ENCODE peak calls at places on chromosomes 1 and 21, in eight cellular contexts. W, Y, C, V, U, D, R and E are unnamed samples.

GRCh38 chr1:181139631-181140051 is 51.1 kb downstream of the IER5 start:
- DNase-seq in W (no peak), Y (peak), C (no peak), V (peak), U (no peak), D (peak), R (no peak), E (no peak)

GRCh38 chr1:168799918-168800605 is 71.1 kb upstream of the DPT start:
- DNase-seq in W (no peak), Y (no peak), C (no peak), V (no peak), U (no peak), D (no peak), R (no peak), E (no peak)

GRCh38 chr1:78619029-78619428 is 1.2 kb upstream of the IFI44L start:
- DNase-seq in W (no peak), Y (no peak), C (no peak), V (no peak), U (no peak), D (peak), R (no peak), E (no peak)

GRCh38 chr21:41786521-41786987 is 19.7 kb upstream of the RIPK4 start:
- DNase-seq in W (no peak), Y (peak), C (no peak), V (peak), U (no peak), D (no peak), R (no peak), E (no peak)

GRCh38 chr1:115476616-115477015 is 138.6 kb upstream of the NGF start:
- DNase-seq in W (peak), Y (no peak), C (no peak), V (no peak), U (no peak), D (no peak), R (no peak), E (no peak)

GRCh38 chr1:5705751-5706150 is 286.5 kb downstream of the NPHP4 start:
- DNase-seq in W (no peak), Y (no peak), C (no peak), V (no peak), U (no peak), D (no peak), R (no peak), E (no peak)

GRCh38 chr1:211775208-211775607 is 55.4 kb downstream of the LPGAT1 start:
- DNase-seq in W (no peak), Y (no peak), C (no peak), V (no peak), U (no peak), D (no peak), R (no peak), E (no peak)

GRCh38 chr1:94325379-94326302 is 88.3 kb upstream of the ARHGAP29 start:
- DNase-seq in W (no peak), Y (peak), C (no peak), V (peak), U (no peak), D (peak), R (no peak), E (no peak)

GRCh38 chr1:62437273-62437945 is 560 bp downstream of the USP1 start:
- DNase-seq in W (peak), Y (no peak), C (no peak), V (peak), U (no peak), D (peak), R (no peak), E (peak)

GRCh38 chr1:3999941-4000735 is 100.1 kb upstream of the C1orf174 start:
- DNase-seq in W (peak), Y (no peak), C (no peak), V (no peak), U (no peak), D (no peak), R (no peak), E (no peak)

GRCh38 chr1:167599839-167600581 is 30.0 kb upstream of the RCSD1 start:
- DNase-seq in W (no peak), Y (peak), C (peak), V (peak), U (peak), D (peak), R (no peak), E (peak)

GRCh38 chr1:31510304-31510703 is 66.0 kb upstream of the TINAGL1 start:
- DNase-seq in W (no peak), Y (no peak), C (no peak), V (no peak), U (no peak), D (no peak), R (no peak), E (no peak)

GRCh38 chr1:68379085-68379478 is 70.7 kb downstream of the RPE65 start:
- DNase-seq in W (no peak), Y (no peak), C (no peak), V (peak), U (no peak), D (peak), R (no peak), E (no peak)

GRCh38 chr1:205373022-205373421 is 16.3 kb upstream of the KLHDC8A start:
- DNase-seq in W (no peak), Y (peak), C (no peak), V (no peak), U (no peak), D (no peak), R (no peak), E (no peak)

GRCh38 chr21:16262109-16262508 is 532.3 kb downstream of the USP25 start:
- DNase-seq in W (no peak), Y (no peak), C (no peak), V (no peak), U (no peak), D (no peak), R (no peak), E (no peak)

GRCh38 chr1:206702803-206703202 is 18.1 kb downstream of the MAPKAPK2 start:
- DNase-seq in W (no peak), Y (no peak), C (no peak), V (peak), U (no peak), D (no peak), R (no peak), E (no peak)

GRCh38 chr1:214014730-214015129 is 27.0 kb downstream of the PROX1 start:
- DNase-seq in W (no peak), Y (no peak), C (no peak), V (no peak), U (no peak), D (no peak), R (no peak), E (no peak)

GRCh38 chr1:109425902-109426277 is 358 bp downstream of the PSMA5 start:
- DNase-seq in W (no peak), Y (peak), C (peak), V (no peak), U (no peak), D (peak), R (peak), E (peak)

GRCh38 chr1:205507896-205508714 is 3.6 kb downstream of the CDK18 start:
- DNase-seq in W (no peak), Y (no peak), C (no peak), V (no peak), U (no peak), D (no peak), R (no peak), E (no peak)

GRCh38 chr1:56331207-56331891 is 248.0 kb downstream of the PLPP3 start:
- DNase-seq in W (no peak), Y (no peak), C (no peak), V (peak), U (no peak), D (no peak), R (no peak), E (no peak)

GRCh38 chr21:41903559-41904351 is 24.6 kb upstream of the PRDM15 start:
- DNase-seq in W (no peak), Y (no peak), C (no peak), V (no peak), U (no peak), D (no peak), R (no peak), E (no peak)

GRCh38 chr21:17693801-17694200 is 81.1 kb upstream of the BTG3 start:
- DNase-seq in W (no peak), Y (no peak), C (no peak), V (no peak), U (no peak), D (no peak), R (no peak), E (no peak)

GRCh38 chr1:193545171-193545570 is 358.8 kb upstream of the B3GALT2 start:
- DNase-seq in W (no peak), Y (no peak), C (no peak), V (peak), U (no peak), D (peak), R (no peak), E (no peak)

GRCh38 chr1:59976194-59977074 is 49.9 kb upstream of the CYP2J2 start:
- DNase-seq in W (peak), Y (peak), C (peak), V (peak), U (peak), D (peak), R (peak), E (peak)

GRCh38 chr1:45620588-45621500 is 3.0 kb downstream of the CCDC17 start:
- DNase-seq in W (no peak), Y (no peak), C (no peak), V (no peak), U (no peak), D (no peak), R (no peak), E (no peak)

GRCh38 chr1:53552981-53553733 is 94.0 kb downstream of the DMRTB1 start:
- DNase-seq in W (peak), Y (peak), C (no peak), V (no peak), U (no peak), D (no peak), R (no peak), E (peak)

GRCh38 chr1:94514095-94514727 is 27.3 kb downstream of the F3 start:
- DNase-seq in W (no peak), Y (peak), C (peak), V (no peak), U (no peak), D (peak), R (no peak), E (peak)

GRCh38 chr1:202565890-202566289 is 144.4 kb downstream of the SYT2 start:
- DNase-seq in W (no peak), Y (no peak), C (no peak), V (no peak), U (no peak), D (no peak), R (no peak), E (peak)

GRCh38 chr1:104476126-104476525 is 726.4 kb downstream of the AMY1C start:
- DNase-seq in W (no peak), Y (no peak), C (no peak), V (no peak), U (no peak), D (no peak), R (no peak), E (no peak)

GRCh38 chr1:165228676-165229075 is 127.8 kb downstream of the LMX1A start:
- DNase-seq in W (no peak), Y (peak), C (peak), V (no peak), U (no peak), D (peak), R (no peak), E (no peak)

GRCh38 chr1:204478166-204478899 is 16.3 kb downstream of the PIK3C2B start:
- DNase-seq in W (no peak), Y (no peak), C (no peak), V (no peak), U (no peak), D (no peak), R (no peak), E (no peak)

GRCh38 chr1:12336436-12336835 is 106.6 kb downstream of the VPS13D start:
- DNase-seq in W (no peak), Y (peak), C (no peak), V (peak), U (no peak), D (no peak), R (no peak), E (no peak)

GRCh38 chr1:155272466-155273133 is 704 bp downstream of the CLK2 start:
- DNase-seq in W (no peak), Y (peak), C (no peak), V (peak), U (no peak), D (peak), R (no peak), E (no peak)

GRCh38 chr1:58874757-58875755 is 91.2 kb upstream of the JUN start:
- DNase-seq in W (no peak), Y (peak), C (no peak), V (peak), U (peak), D (no peak), R (no peak), E (no peak)

GRCh38 chr21:41750532-41751151 is 16.2 kb downstream of the RIPK4 start:
- DNase-seq in W (no peak), Y (no peak), C (no peak), V (no peak), U (peak), D (peak), R (no peak), E (no peak)

GRCh38 chr21:33561373-33561772 is 18.5 kb downstream of the SON start:
- DNase-seq in W (no peak), Y (no peak), C (no peak), V (no peak), U (no peak), D (no peak), R (no peak), E (no peak)

GRCh38 chr1:226945106-226945857 is 5.2 kb downstream of the COQ8A start:
- DNase-seq in W (peak), Y (no peak), C (no peak), V (no peak), U (no peak), D (no peak), R (no peak), E (no peak)

GRCh38 chr1:215273838-215274516 is 191.4 kb downstream of the KCNK2 start:
- DNase-seq in W (no peak), Y (peak), C (no peak), V (peak), U (no peak), D (peak), R (no peak), E (no peak)

GRCh38 chr1:156079762-156080597 is 2.3 kb downstream of the MEX3A start:
- DNase-seq in W (no peak), Y (no peak), C (no peak), V (no peak), U (no peak), D (no peak), R (no peak), E (no peak)

DNA sequence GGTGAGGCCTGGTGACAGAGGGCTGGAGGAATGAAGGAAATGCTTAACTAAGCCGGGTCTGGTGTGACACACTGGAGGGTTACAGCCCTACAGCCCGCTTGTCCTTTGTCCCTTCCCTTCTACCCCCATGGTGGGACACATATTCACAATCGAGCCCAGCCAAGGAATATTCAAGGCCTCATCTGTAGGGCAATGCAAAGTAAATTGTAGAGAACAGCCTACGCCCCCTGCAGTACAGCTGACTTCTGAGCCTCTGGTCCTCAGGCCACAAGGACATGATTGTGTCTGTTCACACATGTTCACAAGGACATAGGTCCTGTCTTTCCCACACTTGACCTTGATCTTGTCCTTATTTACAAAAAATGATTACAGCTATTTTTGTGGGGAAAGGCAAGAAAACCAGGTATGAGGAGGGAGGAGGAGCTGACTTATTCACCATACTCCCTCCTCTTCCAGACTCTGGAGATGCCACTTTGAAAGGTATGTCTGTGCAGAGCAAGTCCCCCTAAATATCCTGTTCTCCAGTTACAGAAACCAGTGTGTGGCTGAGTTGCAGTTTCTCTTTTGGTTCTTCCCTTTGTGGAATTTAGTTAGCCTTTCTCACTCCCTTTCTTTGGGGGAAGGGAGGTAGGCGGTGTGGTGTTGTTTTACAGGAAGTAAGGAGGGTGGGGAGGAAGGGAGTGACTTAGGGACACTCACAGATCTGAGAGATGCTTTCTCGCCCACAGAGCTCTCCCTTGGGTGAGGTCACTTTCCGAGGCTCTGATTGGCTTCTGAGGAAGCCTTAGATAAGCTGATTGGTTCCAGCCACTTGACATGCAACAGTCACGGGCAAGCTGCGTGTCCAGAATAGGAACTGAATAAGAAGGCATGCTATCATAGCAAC is 14.6 kb downstream of the POLR3GL start:
- DNase-seq in W (peak), Y (peak), C (peak), V (peak), U (peak), D (peak), R (peak), E (peak)
- TF ChIP-seq CTCF in W (no peak), Y (no peak), C (peak), V (peak), U (no peak), D (peak), R (peak), E (no peak)

DNA sequence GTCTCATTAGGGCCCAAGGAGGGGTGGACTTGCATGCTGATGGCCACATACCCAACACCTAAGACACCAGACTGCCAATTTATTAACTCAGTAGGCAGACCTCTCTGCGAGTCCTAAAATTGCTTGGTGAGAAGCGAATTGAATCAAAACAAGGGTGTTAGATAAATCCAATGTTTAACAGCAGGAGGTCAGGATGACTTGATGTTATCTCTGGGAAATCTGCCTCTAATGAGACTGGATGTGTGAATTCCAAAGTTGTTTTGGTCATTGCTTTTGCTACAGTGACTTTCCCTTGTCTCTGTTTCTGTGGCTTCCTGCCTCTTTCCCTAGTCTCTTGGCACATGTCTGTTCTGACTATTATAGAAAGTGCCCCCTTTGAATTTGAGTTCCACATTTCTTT is 20.8 kb downstream of the MTR start:
- DNase-seq in W (no peak), Y (no peak), C (no peak), V (no peak), U (no peak), D (no peak), R (no peak), E (no peak)
- TF ChIP-seq CTCF in W (no peak), Y (no peak), C (no peak), V (no peak), U (no peak), D (no peak), R (no peak), E (no peak)

DNA sequence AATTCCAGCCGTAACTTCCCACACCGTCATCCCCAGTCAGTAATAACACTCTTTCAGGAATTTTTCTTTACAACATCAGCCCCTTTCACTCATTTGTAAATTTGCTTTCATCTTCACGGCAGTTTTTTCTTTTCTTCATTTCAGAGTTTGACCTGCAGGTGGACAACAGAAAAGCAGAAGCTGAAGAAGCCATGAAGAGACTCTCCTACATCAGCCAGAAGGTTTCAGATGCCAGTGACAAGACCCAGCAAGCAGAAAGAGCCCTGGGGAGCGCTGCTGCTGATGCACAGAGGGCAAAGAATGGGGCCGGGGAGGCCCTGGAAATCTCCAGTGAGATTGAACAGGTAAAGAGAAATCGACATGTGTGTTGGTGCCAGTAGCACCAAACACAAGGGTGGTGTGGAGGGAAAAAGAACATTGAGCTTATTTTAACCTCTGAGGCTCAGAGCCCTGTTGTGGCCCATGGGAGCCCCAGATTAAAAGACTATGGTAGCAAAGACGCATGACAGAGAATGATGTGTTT is 53.2 kb downstream of the LAMC2 start:
- DNase-seq in W (no peak), Y (no peak), C (no peak), V (no peak), U (no peak), D (no peak), R (no peak), E (no peak)
- TF ChIP-seq CTCF in W (no peak), Y (no peak), C (no peak), V (no peak), U (no peak), D (no peak), R (no peak), E (no peak)

DNA sequence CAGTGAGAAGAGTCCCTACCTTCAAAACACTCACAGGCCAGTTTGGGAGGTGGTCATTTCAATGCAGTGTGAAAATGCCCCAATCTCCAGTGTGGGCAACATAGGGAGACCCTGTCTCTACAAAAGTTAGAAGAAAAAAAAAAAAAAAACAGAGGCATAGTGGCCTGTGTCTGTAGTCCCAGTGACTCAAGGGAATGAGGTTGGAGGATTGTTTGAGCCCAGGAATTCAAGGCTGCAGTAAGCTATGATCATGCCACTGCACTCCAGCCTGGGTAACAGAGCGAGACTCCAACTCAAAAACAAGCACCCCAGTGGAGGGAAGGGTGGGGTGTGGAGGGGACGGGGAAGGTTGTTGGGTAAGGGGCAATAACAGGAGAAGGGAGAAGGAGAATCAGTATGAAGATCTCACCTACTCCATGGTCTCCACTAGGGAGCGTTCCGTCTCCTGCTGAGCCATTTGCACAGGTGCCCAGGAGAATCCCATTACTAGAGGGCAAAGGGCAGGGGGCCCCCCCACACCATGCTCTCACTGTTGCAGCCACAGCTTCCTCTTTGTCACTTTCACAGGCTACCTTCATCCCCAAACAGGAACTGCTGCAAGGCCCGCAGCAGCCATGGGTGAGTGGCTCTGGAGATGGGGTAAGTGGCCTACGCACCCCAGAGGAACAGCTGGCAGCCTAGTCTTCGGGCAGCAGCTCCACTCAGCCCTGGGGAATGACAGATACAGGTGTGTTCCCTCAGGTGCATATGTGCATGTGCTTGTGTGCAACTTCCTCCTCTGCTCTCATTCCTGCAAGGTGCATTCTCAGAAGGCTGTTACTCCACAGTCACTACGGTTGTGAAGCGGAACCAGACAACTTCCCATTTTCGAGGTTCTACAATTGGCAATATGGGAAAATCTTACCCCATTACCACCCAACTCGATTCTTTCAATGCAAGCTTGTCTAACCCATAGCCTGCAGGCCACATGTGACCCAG is 87.9 kb upstream of the LYST start:
- DNase-seq in W (no peak), Y (peak), C (no peak), V (no peak), U (no peak), D (no peak), R (peak), E (peak)
- TF ChIP-seq CTCF in W (no peak), Y (no peak), C (no peak), V (no peak), U (no peak), D (no peak), R (no peak), E (no peak)

GRCh38 chr1:912740-913301 is 10.9 kb upstream of the SAMD11 start:
- DNase-seq in W (no peak), Y (no peak), C (peak), V (no peak), U (peak), D (peak), R (no peak), E (peak)
- TF ChIP-seq CTCF in W (no peak), Y (no peak), C (peak), V (peak), U (no peak), D (peak), R (peak), E (no peak)